ENCODE peak calls at places on chromosomes 5 and 9, in five cellular contexts. N is mucosa of descending colon, D is natural killer cell, I is progenitor cell of endocrine pancreas, G is tibial artery. T is an unnamed sample.

GRCh38 chr9:128416014-128416413 is 4.6 kb upstream of the CERCAM start:
- DNase-seq in N (no peak), D (no peak), I (no peak), G (no peak), T (no peak)

GRCh38 chr9:78363221-78363620 is 66.3 kb downstream of the PSAT1 start:
- DNase-seq in N (no peak), D (no peak), I (no peak), G (no peak), T (no peak)

GRCh38 chr9:107314763-107315162 is 31.7 kb downstream of the RAD23B start:
- DNase-seq in N (no peak), D (no peak), I (no peak), G (no peak), T (no peak)

GRCh38 chr5:133688386-133688785 is 76.0 kb upstream of the FSTL4 start:
- DNase-seq in N (no peak), D (no peak), I (no peak), G (no peak), T (no peak)

GRCh38 chr9:35827486-35827885 is 1.0 kb downstream of the FAM221B start:
- DNase-seq in N (no peak), D (no peak), I (no peak), G (no peak), T (no peak)

GRCh38 chr5:135761746-135762145 is 72.7 kb upstream of the SLC25A48 start:
- DNase-seq in N (no peak), D (no peak), I (no peak), G (no peak), T (no peak)

GRCh38 chr5:53406630-53407316 is 73.7 kb upstream of the FST start:
- DNase-seq in N (no peak), D (no peak), I (no peak), G (no peak), T (no peak)

GRCh38 chr5:16934669-16935068 is 1.4 kb downstream of the MYO10 start:
- DNase-seq in N (no peak), D (no peak), I (no peak), G (no peak), T (no peak)

GRCh38 chr5:94407023-94407422 is 211.4 kb downstream of the KIAA0825 start:
- DNase-seq in N (no peak), D (no peak), I (no peak), G (no peak), T (no peak)

GRCh38 chr5:172450453-172450852 is 3.9 kb downstream of the SH3PXD2B start:
- DNase-seq in N (no peak), D (no peak), I (no peak), G (no peak), T (no peak)

GRCh38 chr5:96083361-96083881 is 121.8 kb upstream of the ELL2 start:
- DNase-seq in N (no peak), D (no peak), I (no peak), G (no peak), T (no peak)

GRCh38 chr5:72273547-72273946 is 46.5 kb downstream of the MRPS27 start:
- DNase-seq in N (no peak), D (no peak), I (no peak), G (no peak), T (no peak)

GRCh38 chr5:145062280-145062679 is 772.9 kb downstream of the PRELID2 start:
- DNase-seq in N (no peak), D (no peak), I (no peak), G (no peak), T (no peak)

GRCh38 chr5:172450861-172451695 is 3.2 kb downstream of the SH3PXD2B start:
- DNase-seq in N (no peak), D (no peak), I (no peak), G (no peak), T (no peak)

GRCh38 chr5:125410501-125411162 is 664.2 kb upstream of the ZNF608 start:
- DNase-seq in N (no peak), D (no peak), I (no peak), G (no peak), T (no peak)

GRCh38 chr5:14807471-14807870 is 64.1 kb downstream of the ANKH start:
- DNase-seq in N (no peak), D (no peak), I (no peak), G (no peak), T (no peak)

GRCh38 chr5:132070460-132071337 is 2.9 kb upstream of the CSF2 start:
- DNase-seq in N (no peak), D (no peak), I (no peak), G (no peak), T (no peak)

GRCh38 chr5:74536658-74537057 is 103.9 kb downstream of the ENC1 start:
- DNase-seq in N (no peak), D (no peak), I (no peak), G (no peak), T (no peak)

GRCh38 chr9:14320272-14321245 is 6.6 kb upstream of the NFIB start:
- DNase-seq in N (no peak), D (no peak), I (no peak), G (no peak), T (no peak)

GRCh38 chr5:2222246-2222645 is 339.5 kb upstream of the IRX4 start:
- DNase-seq in N (no peak), D (no peak), I (no peak), G (no peak), T (no peak)

GRCh38 chr9:107983762-107984161 is 494.2 kb upstream of the KLF4 start:
- DNase-seq in N (no peak), D (no peak), I (no peak), G (no peak), T (no peak)

GRCh38 chr9:70924380-70924779 is 197.0 kb downstream of the TRPM3 start:
- DNase-seq in N (no peak), D (no peak), I (no peak), G (no peak), T (no peak)

GRCh38 chr5:78638423-78638822 is 10.1 kb downstream of the LHFPL2 start:
- DNase-seq in N (peak; percentile 71), D (no peak), I (no peak), G (peak; percentile 55), T (no peak)

GRCh38 chr5:53430618-53431252 is 49.7 kb upstream of the FST start:
- DNase-seq in N (no peak), D (no peak), I (no peak), G (no peak), T (no peak)

GRCh38 chr9:105233836-105234235 is 10.6 kb upstream of the SLC44A1 start:
- DNase-seq in N (no peak), D (no peak), I (no peak), G (no peak), T (no peak)

GRCh38 chr5:78504726-78505431 is 143.7 kb downstream of the LHFPL2 start:
- DNase-seq in N (peak; percentile 74), D (no peak), I (peak; percentile 27), G (peak; percentile 92), T (no peak)

GRCh38 chr5:134464988-134465855 is 53.5 kb upstream of the CDKN2AIPNL start:
- DNase-seq in N (no peak), D (no peak), I (no peak), G (no peak), T (no peak)

GRCh38 chr9:127644943-127645342 is 32.9 kb downstream of the STXBP1 start:
- DNase-seq in N (no peak), D (no peak), I (no peak), G (no peak), T (no peak)

DNA sequence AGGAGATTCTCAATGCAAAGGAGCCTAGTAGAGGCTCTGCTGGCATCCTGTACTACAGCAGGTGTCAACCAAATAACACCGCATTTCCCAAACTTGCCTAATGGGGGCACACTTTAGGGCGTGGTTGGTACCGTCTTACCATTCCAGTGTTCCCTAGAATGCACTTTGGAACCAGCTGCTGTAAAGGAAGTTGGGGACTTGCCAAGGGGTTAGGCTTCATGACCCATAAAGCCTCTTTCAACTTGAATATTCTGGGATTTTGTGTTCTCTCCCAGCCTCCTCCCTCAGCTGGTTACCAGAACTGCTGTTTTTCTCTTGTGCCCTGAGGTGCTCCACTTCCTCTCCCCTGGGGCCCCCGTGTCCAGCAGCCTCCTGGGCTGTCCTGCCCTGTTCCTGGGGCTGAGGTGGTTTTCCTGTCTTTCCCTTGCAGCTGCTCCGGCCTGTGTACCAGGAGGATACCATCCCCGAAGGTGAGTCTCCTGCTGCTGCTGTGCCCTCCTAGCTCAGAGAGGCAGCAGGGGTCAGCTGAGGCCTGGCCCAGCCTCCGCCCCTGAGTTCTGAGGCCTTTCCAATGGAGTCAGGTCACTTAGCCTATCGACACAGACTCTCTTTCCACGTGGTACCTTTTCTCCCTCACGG is 44.7 kb downstream of the RGS3 start:
- DNase-seq in N (peak; percentile 61), D (no peak), I (no peak), G (no peak), T (no peak)
- TF ChIP-seq CTCF in N (no peak), D (no peak), I (no peak), G (no peak), T (no peak)

GRCh38 chr5:180797256-180798192 is 5.1 kb downstream of the MGAT1 start:
- DNase-seq in N (no peak), D (no peak), I (no peak), G (no peak), T (no peak)

GRCh38 chr5:180799902-180800801 is 2.5 kb downstream of the MGAT1 start:
- DNase-seq in N (no peak), D (no peak), I (no peak), G (peak; percentile 18), T (no peak)

GRCh38 chr5:180801596-180802324 is 846 bp downstream of the MGAT1 start:
- DNase-seq in N (no peak), D (no peak), I (no peak), G (peak; percentile 17), T (no peak)

GRCh38 chr5:180798193-180798592 is 4.4 kb downstream of the MGAT1 start:
- DNase-seq in N (no peak), D (no peak), I (no peak), G (no peak), T (no peak)

GRCh38 chr5:180799194-180799593 is 3.4 kb downstream of the MGAT1 start:
- DNase-seq in N (no peak), D (no peak), I (peak; percentile 32), G (no peak), T (no peak)
- TF ChIP-seq CTCF in N (peak; percentile 14), D (no peak), I (peak; percentile 66), G (no peak), T (no peak)

GRCh38 chr9:129884220-129885017 is 49.2 kb downstream of the USP20 start:
- DNase-seq in N (peak; percentile 98), D (peak; percentile 90), I (peak; percentile 67), G (peak; percentile 88), T (peak; percentile 92)
- TF ChIP-seq CTCF in N (no peak), D (no peak), I (no peak), G (no peak), T (no peak)

DNA sequence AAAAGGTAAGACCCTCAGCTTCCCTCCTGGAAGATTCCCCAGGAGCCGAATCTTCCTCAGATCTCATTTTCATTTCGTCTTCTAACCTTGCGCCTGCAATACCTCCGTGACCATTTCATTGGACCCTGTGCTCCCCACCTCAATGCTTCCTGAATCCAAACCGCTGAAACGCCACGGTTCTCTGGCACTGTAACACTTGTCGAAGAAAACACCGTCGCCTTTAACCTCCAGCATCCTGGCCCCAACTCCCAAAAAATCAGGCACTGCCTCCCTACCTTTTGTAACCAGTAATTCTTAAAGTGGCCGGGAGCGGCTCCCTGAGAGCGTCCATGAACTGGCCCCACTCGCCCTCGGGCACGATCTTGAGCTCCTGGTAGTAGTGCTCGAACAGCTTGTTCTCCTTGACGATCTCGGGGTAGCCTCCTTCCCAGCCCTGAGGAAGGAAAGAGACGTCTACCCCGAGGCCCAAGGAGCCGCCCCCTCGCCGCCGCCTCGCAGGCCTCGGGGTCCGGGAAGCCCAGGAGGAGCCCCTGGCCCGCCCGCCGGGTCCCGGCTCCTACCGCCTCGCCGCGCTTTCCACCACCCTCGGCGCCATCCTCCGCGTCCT is 417 bp downstream of the NSUN2 start:
- DNase-seq in N (no peak), D (no peak), I (no peak), G (peak; percentile 20), T (no peak)
- TF ChIP-seq CTCF in N (no peak), D (no peak), I (no peak), G (peak; percentile 10), T (no peak)

T was measured in activated B cell treated with CpG ODN at 0.5 μM for 24 hours.